ENCODE peak calls at places on chromosome 15, in seven cellular contexts. L, V, Q, Z, F, X and H are unnamed samples.

GRCh38 chr15:69602921-69603320 is 150.3 kb downstream of the RPLP1 start:
- DNase-seq in F (no peak), L (no peak), X (no peak), V (no peak), Z (no peak), Q (no peak), H (no peak)

GRCh38 chr15:40410476-40410875 is 4.9 kb downstream of the IVD start:
- DNase-seq in V (no peak), Z (no peak), L (no peak), X (no peak), Q (no peak), F (no peak), H (no peak)

GRCh38 chr15:51884517-51885236 is 55.2 kb downstream of the TMOD3 start:
- DNase-seq in F (no peak), V (peak), L (no peak), Z (no peak), Q (no peak), X (peak), H (peak)

GRCh38 chr15:78944669-78945407 is at the start of gene CTSH:
- DNase-seq in Z (peak), F (peak), X (peak), Q (peak), L (peak), V (peak), H (no peak)

GRCh38 chr15:91853968-91854943 is 748 bp downstream of the SLCO3A1 start:
- DNase-seq in F (peak), Z (peak), V (peak), Q (no peak), X (peak), L (peak), H (peak)

GRCh38 chr15:32851619-32852416 is 134.0 kb downstream of the GREM1 start:
- DNase-seq in X (peak), Q (no peak), F (no peak), Z (no peak), V (peak), L (no peak), H (peak)

GRCh38 chr15:59524331-59524731 is 86.3 kb downstream of the FAM81A start:
- DNase-seq in Q (no peak), X (no peak), Z (no peak), L (no peak), V (no peak), F (no peak), H (no peak)

GRCh38 chr15:66285462-66286280 is 7.7 kb upstream of the DIS3L start:
- DNase-seq in L (no peak), Q (no peak), Z (no peak), F (no peak), X (no peak), V (no peak), H (no peak)

GRCh38 chr15:60704717-60705116 is 225.8 kb upstream of the ICE2 start:
- DNase-seq in V (no peak), X (no peak), Q (no peak), F (no peak), L (no peak), Z (no peak), H (no peak)

GRCh38 chr15:88619796-88620195 is 1.3 kb upstream of the AEN start:
- DNase-seq in V (no peak), X (no peak), L (no peak), Q (no peak), Z (no peak), F (no peak), H (no peak)

GRCh38 chr15:39433351-39433750 is 147.5 kb upstream of the THBS1 start:
- DNase-seq in L (no peak), Q (no peak), Z (no peak), V (no peak), X (no peak), F (no peak), H (no peak)

GRCh38 chr15:62964251-62964650 is 78.3 kb upstream of the TPM1 start:
- DNase-seq in Q (no peak), V (no peak), F (no peak), L (no peak), Z (no peak), X (no peak), H (no peak)

GRCh38 chr15:85379403-85380131 is 836 bp upstream of the AKAP13 start:
- DNase-seq in L (no peak), V (no peak), Q (no peak), X (peak), F (peak), Z (no peak), H (peak)

GRCh38 chr15:41930221-41930866 is 36.5 kb upstream of the SPTBN5 start:
- DNase-seq in X (peak), V (peak), F (no peak), Z (no peak), L (no peak), Q (no peak), H (peak)